ENCODE peak calls at places on chromosomes 2 and 18, in seven cellular contexts. One of them, this sample, is unnamed.

GRCh38 chr2:58427572-58428285 is 186.6 kb upstream of the FANCL start:
- DNase-seq in IMR-90: peak; percentile 15
- DNase-seq in CD8-positive, alpha-beta T cell: no peak
- DNase-seq in cardiac fibroblast: peak; percentile 16
- DNase-seq in NT2/D1: peak; percentile 15
- DNase-seq in NCI-H1105: peak; percentile 38
- DNase-seq in iPS-NIHi11: peak; percentile 34
- DNase-seq in this sample: no peak

GRCh38 chr18:61360440-61361383 is 27.5 kb downstream of the CDH20 start:
- DNase-seq in NT2/D1: no peak
- DNase-seq in CD8-positive, alpha-beta T cell: no peak
- DNase-seq in cardiac fibroblast: no peak
- DNase-seq in iPS-NIHi11: no peak
- DNase-seq in NCI-H1105: no peak
- DNase-seq in IMR-90: no peak
- DNase-seq in this sample: peak; percentile 46

GRCh38 chr2:241974096-241974495 is 104.6 kb downstream of the RTP5 start:
- DNase-seq in IMR-90: no peak
- DNase-seq in CD8-positive, alpha-beta T cell: no peak
- DNase-seq in NT2/D1: no peak
- DNase-seq in iPS-NIHi11: no peak
- DNase-seq in NCI-H1105: no peak
- DNase-seq in cardiac fibroblast: no peak
- DNase-seq in this sample: no peak

GRCh38 chr2:178271629-178272333 is 77.5 kb downstream of the OSBPL6 start:
- DNase-seq in NCI-H1105: no peak
- DNase-seq in NT2/D1: no peak
- DNase-seq in cardiac fibroblast: peak; percentile 95
- DNase-seq in IMR-90: peak; percentile 70
- DNase-seq in iPS-NIHi11: no peak
- DNase-seq in CD8-positive, alpha-beta T cell: no peak
- DNase-seq in this sample: no peak

GRCh38 chr2:33216508-33217182 is 259.8 kb upstream of the RASGRP3 start:
- DNase-seq in IMR-90: peak; percentile 51
- DNase-seq in NCI-H1105: no peak
- DNase-seq in CD8-positive, alpha-beta T cell: no peak
- DNase-seq in iPS-NIHi11: no peak
- DNase-seq in NT2/D1: no peak
- DNase-seq in cardiac fibroblast: peak; percentile 77
- DNase-seq in this sample: no peak

GRCh38 chr2:110853516-110853915 is 121.1 kb downstream of the ACOXL start:
- DNase-seq in IMR-90: peak; percentile 12
- DNase-seq in CD8-positive, alpha-beta T cell: no peak
- DNase-seq in iPS-NIHi11: peak; percentile 59
- DNase-seq in NCI-H1105: no peak
- DNase-seq in cardiac fibroblast: peak; percentile 13
- DNase-seq in NT2/D1: no peak
- DNase-seq in this sample: peak; percentile 53

GRCh38 chr2:95531254-95531771 is 46.8 kb upstream of the TRIM43B start:
- DNase-seq in cardiac fibroblast: no peak
- DNase-seq in NT2/D1: no peak
- DNase-seq in NCI-H1105: no peak
- DNase-seq in iPS-NIHi11: peak; percentile 7
- DNase-seq in CD8-positive, alpha-beta T cell: no peak
- DNase-seq in IMR-90: no peak
- DNase-seq in this sample: no peak

GRCh38 chr18:79361766-79362522 is 33.8 kb upstream of the NFATC1 start:
- DNase-seq in IMR-90: peak; percentile 95
- DNase-seq in NCI-H1105: no peak
- DNase-seq in NT2/D1: no peak
- DNase-seq in iPS-NIHi11: no peak
- DNase-seq in CD8-positive, alpha-beta T cell: no peak
- DNase-seq in cardiac fibroblast: no peak
- DNase-seq in this sample: no peak

GRCh38 chr18:2881490-2882195 is 34.8 kb downstream of the EMILIN2 start:
- DNase-seq in iPS-NIHi11: no peak
- DNase-seq in NCI-H1105: no peak
- DNase-seq in IMR-90: peak; percentile 88
- DNase-seq in NT2/D1: no peak
- DNase-seq in CD8-positive, alpha-beta T cell: no peak
- DNase-seq in cardiac fibroblast: peak; percentile 92
- DNase-seq in this sample: no peak

GRCh38 chr2:69989422-69990128 is 28.1 kb upstream of the ASPRV1 start:
- DNase-seq in CD8-positive, alpha-beta T cell: no peak
- DNase-seq in NCI-H1105: no peak
- DNase-seq in NT2/D1: no peak
- DNase-seq in IMR-90: no peak
- DNase-seq in cardiac fibroblast: no peak
- DNase-seq in iPS-NIHi11: no peak
- DNase-seq in this sample: no peak

GRCh38 chr2:136985044-136985443 is 219.7 kb downstream of the THSD7B start:
- DNase-seq in NT2/D1: no peak
- DNase-seq in iPS-NIHi11: no peak
- DNase-seq in CD8-positive, alpha-beta T cell: no peak
- DNase-seq in cardiac fibroblast: peak; percentile 1
- DNase-seq in NCI-H1105: no peak
- DNase-seq in IMR-90: no peak
- DNase-seq in this sample: no peak

GRCh38 chr18:3816601-3817363 is 366.8 kb downstream of the TGIF1 start:
- DNase-seq in CD8-positive, alpha-beta T cell: no peak
- DNase-seq in IMR-90: peak; percentile 99
- DNase-seq in iPS-NIHi11: no peak
- DNase-seq in cardiac fibroblast: peak; percentile 96
- DNase-seq in NCI-H1105: no peak
- DNase-seq in NT2/D1: no peak
- DNase-seq in this sample: no peak

GRCh38 chr2:53530126-53530525 is 237.5 kb upstream of the CHAC2 start:
- DNase-seq in NCI-H1105: no peak
- DNase-seq in CD8-positive, alpha-beta T cell: no peak
- DNase-seq in NT2/D1: no peak
- DNase-seq in IMR-90: no peak
- DNase-seq in cardiac fibroblast: no peak
- DNase-seq in iPS-NIHi11: no peak
- DNase-seq in this sample: no peak

GRCh38 chr2:3606370-3607124 is 11.6 kb downstream of the COLEC11 start:
- DNase-seq in cardiac fibroblast: no peak
- DNase-seq in NT2/D1: no peak
- DNase-seq in CD8-positive, alpha-beta T cell: no peak
- DNase-seq in IMR-90: no peak
- DNase-seq in iPS-NIHi11: no peak
- DNase-seq in NCI-H1105: no peak
- DNase-seq in this sample: no peak

GRCh38 chr18:22377769-22378168 is 39.9 kb downstream of the CTAGE1 start:
- DNase-seq in NT2/D1: no peak
- DNase-seq in NCI-H1105: no peak
- DNase-seq in cardiac fibroblast: no peak
- DNase-seq in IMR-90: no peak
- DNase-seq in iPS-NIHi11: no peak
- DNase-seq in CD8-positive, alpha-beta T cell: no peak
- DNase-seq in this sample: no peak

GRCh38 chr2:154158101-154158500 is 286.4 kb downstream of the GALNT13 start:
- DNase-seq in CD8-positive, alpha-beta T cell: no peak
- DNase-seq in IMR-90: no peak
- DNase-seq in NT2/D1: no peak
- DNase-seq in iPS-NIHi11: no peak
- DNase-seq in NCI-H1105: no peak
- DNase-seq in cardiac fibroblast: no peak
- DNase-seq in this sample: no peak

GRCh38 chr2:39128919-39129391 is 8.1 kb upstream of the SOS1 start:
- DNase-seq in cardiac fibroblast: no peak
- DNase-seq in NT2/D1: no peak
- DNase-seq in iPS-NIHi11: no peak
- DNase-seq in CD8-positive, alpha-beta T cell: peak; percentile 8
- DNase-seq in IMR-90: no peak
- DNase-seq in NCI-H1105: no peak
- DNase-seq in this sample: peak; percentile 63

GRCh38 chr2:128422571-128422970 is 103.9 kb upstream of the HS6ST1 start:
- DNase-seq in IMR-90: peak; percentile 88
- DNase-seq in CD8-positive, alpha-beta T cell: no peak
- DNase-seq in cardiac fibroblast: peak; percentile 84
- DNase-seq in NT2/D1: no peak
- DNase-seq in iPS-NIHi11: no peak
- DNase-seq in NCI-H1105: no peak
- DNase-seq in this sample: no peak

GRCh38 chr2:162840598-162841246 is 2.2 kb upstream of the KCNH7 start:
- DNase-seq in IMR-90: peak; percentile 38
- DNase-seq in CD8-positive, alpha-beta T cell: no peak
- DNase-seq in iPS-NIHi11: peak; percentile 78
- DNase-seq in cardiac fibroblast: peak; percentile 71
- DNase-seq in NT2/D1: peak; percentile 91
- DNase-seq in NCI-H1105: peak; percentile 7
- DNase-seq in this sample: peak; percentile 77

GRCh38 chr2:225274751-225275150 is 124.8 kb upstream of the NYAP2 start:
- DNase-seq in cardiac fibroblast: peak; percentile 26
- DNase-seq in NCI-H1105: peak; percentile 81
- DNase-seq in IMR-90: peak; percentile 41
- DNase-seq in iPS-NIHi11: no peak
- DNase-seq in CD8-positive, alpha-beta T cell: no peak
- DNase-seq in NT2/D1: no peak
- DNase-seq in this sample: peak; percentile 87

GRCh38 chr2:37648316-37649011 is 23.0 kb downstream of the CDC42EP3 start:
- DNase-seq in NCI-H1105: no peak
- DNase-seq in cardiac fibroblast: peak; percentile 51
- DNase-seq in IMR-90: no peak
- DNase-seq in iPS-NIHi11: no peak
- DNase-seq in NT2/D1: no peak
- DNase-seq in CD8-positive, alpha-beta T cell: peak; percentile 8
- DNase-seq in this sample: peak; percentile 58

GRCh38 chr2:119256574-119256921 is 32.9 kb downstream of the STEAP3 start:
- DNase-seq in NCI-H1105: no peak
- DNase-seq in NT2/D1: no peak
- DNase-seq in CD8-positive, alpha-beta T cell: no peak
- DNase-seq in cardiac fibroblast: no peak
- DNase-seq in iPS-NIHi11: no peak
- DNase-seq in IMR-90: no peak
- DNase-seq in this sample: no peak

GRCh38 chr2:159168707-159169106 is 117.8 kb downstream of the WDSUB1 start:
- DNase-seq in NCI-H1105: no peak
- DNase-seq in iPS-NIHi11: no peak
- DNase-seq in NT2/D1: no peak
- DNase-seq in cardiac fibroblast: peak; percentile 54
- DNase-seq in CD8-positive, alpha-beta T cell: no peak
- DNase-seq in IMR-90: peak; percentile 29
- DNase-seq in this sample: no peak

GRCh38 chr2:197556456-197556855 is 40.6 kb downstream of the MOB4 start:
- DNase-seq in NT2/D1: no peak
- DNase-seq in CD8-positive, alpha-beta T cell: no peak
- DNase-seq in IMR-90: peak; percentile 8
- DNase-seq in cardiac fibroblast: peak; percentile 72
- DNase-seq in NCI-H1105: no peak
- DNase-seq in iPS-NIHi11: no peak
- DNase-seq in this sample: no peak

GRCh38 chr18:70464343-70465114 is 175.7 kb downstream of the SOCS6 start:
- DNase-seq in CD8-positive, alpha-beta T cell: no peak
- DNase-seq in NT2/D1: peak; percentile 48
- DNase-seq in NCI-H1105: peak; percentile 74
- DNase-seq in cardiac fibroblast: peak; percentile 72
- DNase-seq in iPS-NIHi11: peak; percentile 81
- DNase-seq in IMR-90: peak; percentile 55
- DNase-seq in this sample: peak; percentile 54

This sample was measured in RPMI8226.